ENCODE peak calls at places on chromosomes 12 and 14, in seven cellular contexts. U, Z, A, Y, Q, O and K are unnamed samples.

GRCh38 chr14:76267322-76268012 is 108.5 kb upstream of the ESRRB start:
- DNase-seq in A (no peak), Q (peak; percentile 45), Y (peak; percentile 69), O (peak; percentile 12), U (peak; percentile 13), Z (peak; percentile 35), K (no peak)

GRCh38 chr14:68576496-68577244 is 216.2 kb downstream of the ZFP36L1 start:
- DNase-seq in Y (no peak), Z (no peak), O (no peak), U (no peak), A (no peak), Q (no peak), K (no peak)

GRCh38 chr12:20483776-20484175 is 115.4 kb downstream of the PDE3A start:
- DNase-seq in A (no peak), Q (no peak), U (no peak), O (no peak), Y (no peak), Z (no peak), K (no peak)

GRCh38 chr12:27284751-27285150 is 40.7 kb downstream of the STK38L start:
- DNase-seq in Q (no peak), A (no peak), O (no peak), Y (no peak), U (no peak), Z (no peak), K (no peak)

GRCh38 chr12:108807476-108807875 is 49.9 kb downstream of the SSH1 start:
- DNase-seq in Z (no peak), O (no peak), A (no peak), U (no peak), Q (no peak), Y (no peak), K (no peak)

GRCh38 chr12:5246196-5246595 is 185.7 kb upstream of the NTF3 start:
- DNase-seq in U (no peak), Y (no peak), O (no peak), Q (no peak), A (no peak), Z (no peak), K (no peak)

GRCh38 chr12:52221912-52222457 is 11.1 kb upstream of the KRT7 start:
- DNase-seq in O (no peak), Z (peak; percentile 78), Q (peak; percentile 55), U (peak; percentile 69), Y (peak; percentile 66), A (peak; percentile 69), K (no peak)

GRCh38 chr12:113310489-113310888 is 24.4 kb downstream of the SLC8B1 start:
- DNase-seq in Q (no peak), O (no peak), Y (no peak), U (no peak), Z (no peak), A (peak; percentile 29), K (no peak)

GRCh38 chr12:27245039-27245438 is 953 bp downstream of the STK38L start:
- DNase-seq in O (no peak), Q (no peak), Y (no peak), Z (no peak), U (no peak), A (no peak), K (no peak)

GRCh38 chr12:111741235-111741812 is 25.4 kb upstream of the ALDH2 start:
- DNase-seq in Z (no peak), Q (peak; percentile 43), A (no peak), Y (no peak), U (peak; percentile 50), O (no peak), K (no peak)

GRCh38 chr12:3273409-3273853 is 196.3 kb downstream of the TSPAN9 start:
- DNase-seq in A (no peak), Y (no peak), Q (no peak), Z (no peak), U (no peak), O (no peak), K (no peak)
- TF ChIP-seq POLR2AphosphoS5 in A (no peak), Y (no peak), Q (no peak), Z (no peak), U (no peak), O (no peak), K (no peak)

GRCh38 chr14:23300687-23301223 is 1.9 kb downstream of the PPP1R3E start:
- DNase-seq in Z (peak; percentile 75), A (peak; percentile 17), Y (peak; percentile 83), O (peak; percentile 62), U (peak; percentile 51), Q (no peak), K (no peak)

GRCh38 chr14:23297878-23298277 is 4.8 kb downstream of the PPP1R3E start:
- DNase-seq in A (no peak), Y (no peak), Q (no peak), O (no peak), U (no peak), Z (no peak), K (no peak)

GRCh38 chr14:23299558-23299957 is 3.1 kb downstream of the PPP1R3E start:
- DNase-seq in O (no peak), U (no peak), Y (no peak), Z (no peak), A (peak; percentile 31), Q (no peak), K (no peak)

GRCh38 chr14:23299986-23300686 is 2.5 kb downstream of the PPP1R3E start:
- DNase-seq in O (no peak), A (no peak), Y (no peak), Z (no peak), Q (no peak), U (no peak), K (no peak)

GRCh38 chr14:23299186-23299521 is 3.5 kb downstream of the PPP1R3E start:
- DNase-seq in A (no peak), Q (no peak), Z (no peak), Y (no peak), U (no peak), O (no peak), K (no peak)
- TF ChIP-seq POLR2AphosphoS5 in A (no peak), Q (no peak), Z (no peak), Y (no peak), U (no peak), O (no peak), K (no peak)

GRCh38 chr14:20455355-20456300 is 602 bp downstream of the APEX1 start:
- DNase-seq in A (peak; percentile 74), O (no peak), Z (no peak), Q (peak; percentile 27), Y (peak; percentile 74), U (no peak), K (peak; percentile 78)

GRCh38 chr14:20454359-20454644 is 310 bp downstream of the OSGEP start:
- DNase-seq in Q (peak; percentile 88), A (no peak), O (peak; percentile 79), Y (no peak), Z (peak; percentile 74), U (peak; percentile 89), K (no peak)

GRCh38 chr14:20456971-20457370 is 1.9 kb downstream of the APEX1 start:
- DNase-seq in U (no peak), O (no peak), Y (no peak), Q (no peak), Z (no peak), A (peak; percentile 86), K (no peak)

GRCh38 chr14:20458031-20458789 is 3.0 kb downstream of the PIP4P1 start:
- DNase-seq in Z (no peak), U (no peak), O (no peak), Y (no peak), Q (no peak), A (peak; percentile 38), K (no peak)

GRCh38 chr14:20454645-20455354 is at the start of the genes APEX1 and OSGEP:
- DNase-seq in Y (peak; percentile 99), Z (peak; percentile 99), U (peak; percentile 99), A (peak; percentile 99), O (peak; percentile 99), Q (peak; percentile 98), K (peak; percentile 97)
- TF ChIP-seq POLR2AphosphoS5 in Y (no peak), Z (peak; percentile 75), U (peak; percentile 91), A (peak; percentile 96), O (peak; percentile 98), Q (peak; percentile 89), K (peak; percentile 84)

DNA sequence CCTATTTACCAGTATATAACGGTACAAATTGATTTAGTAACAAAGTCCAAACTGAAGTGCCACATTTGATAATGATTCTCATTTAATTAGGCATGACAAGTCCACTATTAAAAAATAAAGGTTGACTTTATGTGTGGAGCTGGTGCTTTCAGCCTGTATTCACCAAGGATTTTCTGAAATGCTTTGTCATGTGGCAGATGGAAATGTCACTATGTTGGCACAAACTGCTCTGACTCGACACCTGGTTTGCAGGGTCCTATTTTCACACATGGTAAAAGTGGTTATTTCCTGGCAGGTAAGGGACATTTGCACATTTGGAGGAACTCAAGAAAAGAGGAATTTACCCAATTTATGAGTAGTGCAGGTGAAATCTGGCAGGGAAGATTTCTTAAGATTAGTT is 572.6 kb upstream of the MDGA2 start:
- DNase-seq in U (no peak), A (no peak), Z (no peak), O (no peak), Y (no peak), Q (no peak), K (no peak)
- TF ChIP-seq POLR2AphosphoS5 in U (no peak), A (no peak), Z (no peak), O (no peak), Y (no peak), Q (no peak), K (no peak)

DNA sequence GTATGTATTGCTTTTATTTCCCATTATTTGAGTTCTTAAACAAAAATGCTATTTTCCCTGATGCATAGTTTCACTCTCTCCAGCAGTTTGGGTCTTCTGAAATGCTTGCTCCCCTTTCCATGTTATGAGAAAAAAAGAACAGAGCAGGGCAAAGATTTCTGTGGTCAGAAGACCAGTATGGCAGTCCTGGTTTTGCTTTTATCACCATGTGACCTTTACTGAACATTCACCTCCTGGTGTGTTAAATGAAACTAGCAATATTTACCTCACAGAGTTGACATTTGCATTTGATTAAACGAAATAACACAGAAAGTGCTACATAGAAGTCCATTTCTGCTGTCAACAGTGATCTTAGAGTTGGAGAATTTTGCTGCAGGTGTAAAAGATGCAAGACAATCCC is 141.0 kb upstream of the G2E3 start:
- DNase-seq in Y (no peak), Q (no peak), Z (no peak), A (no peak), U (no peak), O (no peak), K (no peak)
- TF ChIP-seq POLR2AphosphoS5 in Y (no peak), Q (no peak), Z (no peak), A (no peak), U (no peak), O (no peak), K (no peak)

DNA sequence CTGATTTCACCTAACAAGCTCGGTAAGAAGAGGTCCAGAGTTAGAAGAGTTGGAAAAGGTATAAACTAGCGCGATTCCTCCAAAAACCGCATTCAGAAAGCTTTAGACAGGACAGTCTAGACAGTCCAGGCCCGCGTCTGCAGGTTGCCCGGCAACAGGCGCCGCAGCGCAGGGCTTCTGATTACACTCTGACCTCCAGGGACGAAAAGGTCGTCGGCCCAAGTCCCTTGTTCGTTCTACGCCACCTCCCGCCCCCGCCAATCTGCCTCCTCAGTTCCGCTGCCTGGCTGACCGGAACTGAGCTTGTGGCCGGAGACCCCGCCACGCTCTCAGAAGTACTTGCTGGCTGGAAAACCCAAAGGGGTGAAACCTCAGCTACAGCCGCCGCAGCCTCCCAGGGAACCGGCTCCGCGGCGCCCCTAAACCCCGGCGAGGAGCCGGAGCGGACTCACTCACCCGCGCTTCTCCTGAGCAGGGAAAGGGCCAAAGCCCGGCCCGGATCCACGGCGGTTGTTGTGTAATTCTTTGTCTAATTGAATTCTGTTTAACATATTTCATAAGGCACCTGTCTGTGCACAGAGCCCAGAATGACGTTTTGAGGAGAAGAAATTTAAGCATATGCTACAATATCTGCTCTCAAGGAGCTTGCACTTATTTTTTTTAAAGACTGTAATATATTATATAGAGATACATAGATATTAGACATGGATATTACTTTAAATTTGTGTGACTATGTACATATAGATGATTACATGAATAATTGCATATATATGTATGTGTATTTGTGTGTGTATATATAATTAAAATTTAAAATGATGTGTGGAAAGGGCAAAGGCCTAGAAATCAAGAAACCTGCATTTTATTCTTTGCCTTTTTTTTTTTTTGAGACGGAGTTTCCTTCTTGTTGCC is at the start of gene CAPS2:
- DNase-seq in A (peak; percentile 82), Z (peak; percentile 60), O (peak; percentile 53), U (peak; percentile 82), Q (peak; percentile 83), Y (peak; percentile 87), K (no peak)
- TF ChIP-seq POLR2AphosphoS5 in A (no peak), Z (no peak), O (peak; percentile 54), U (peak; percentile 43), Q (peak; percentile 29), Y (peak; percentile 22), K (peak; percentile 61)